ENCODE peak calls at places on chromosomes 3 and 15, in six cellular contexts. C, G, O, B, K and I are unnamed samples.
A peak's percentile ranks its signal among the peaks of the same experiment; 100 is the strongest.

GRCh38 chr15:36591534-36592411 is 12.3 kb downstream of the CDIN1 start:
- DNase-seq in B (no peak), C (no peak), K (no peak), G (no peak), O (no peak), I (no peak)

GRCh38 chr3:178170698-178171535 is 365.3 kb upstream of the KCNMB2 start:
- DNase-seq in K (peak; percentile 88), G (no peak), C (no peak), O (peak; percentile 39), B (no peak), I (no peak)

GRCh38 chr3:120645083-120645800 is 36.8 kb downstream of the HGD start:
- DNase-seq in K (peak; percentile 16), C (no peak), G (no peak), B (no peak), O (no peak), I (no peak)

GRCh38 chr3:42756681-42757213 is 16.3 kb downstream of the CCDC13 start:
- DNase-seq in C (no peak), O (no peak), B (no peak), K (no peak), G (no peak), I (no peak)

GRCh38 chr3:39156421-39156820 is 3.0 kb upstream of the CSRNP1 start:
- DNase-seq in B (no peak), O (no peak), K (no peak), G (no peak), C (no peak), I (no peak)

GRCh38 chr15:57692709-57693108 is 13.8 kb upstream of the POLR2M start:
- DNase-seq in C (no peak), K (no peak), B (no peak), O (no peak), G (no peak), I (no peak)

GRCh38 chr3:144015133-144015532 is 43.5 kb downstream of the DIPK2A start:
- DNase-seq in K (peak; percentile 85), G (no peak), C (no peak), B (no peak), O (no peak), I (no peak)

GRCh38 chr15:67832031-67832551 is 6.8 kb downstream of the SKOR1 start:
- DNase-seq in G (no peak), B (no peak), C (no peak), K (peak; percentile 35), O (peak; percentile 60), I (peak; percentile 70)

GRCh38 chr3:47418167-47419082 is 37.6 kb downstream of the PTPN23 start:
- DNase-seq in K (no peak), G (no peak), O (peak; percentile 48), C (no peak), B (no peak), I (no peak)

GRCh38 chr3:109532257-109533216 is 195.2 kb upstream of the DPPA4 start:
- DNase-seq in C (peak; percentile 72), G (no peak), B (peak; percentile 9), O (peak; percentile 27), K (peak; percentile 3), I (peak; percentile 74)

GRCh38 chr15:76929011-76929760 is 2.4 kb upstream of the RCN2 start:
- DNase-seq in O (no peak), C (no peak), G (no peak), K (no peak), B (no peak), I (no peak)

GRCh38 chr3:11544413-11545181 is 99.1 kb downstream of the VGLL4 start:
- DNase-seq in O (no peak), C (no peak), G (no peak), K (no peak), B (no peak), I (no peak)

GRCh38 chr3:172224560-172225214 is 185.3 kb downstream of the FNDC3B start:
- DNase-seq in K (no peak), G (no peak), C (no peak), B (no peak), O (no peak), I (no peak)

GRCh38 chr15:60389261-60390077 is 8.3 kb downstream of the ANXA2 start:
- DNase-seq in K (no peak), G (peak; percentile 42), B (no peak), C (no peak), O (no peak), I (no peak)

GRCh38 chr15:70604671-70605070 is 158.7 kb downstream of the UACA start:
- DNase-seq in C (no peak), B (no peak), K (no peak), G (no peak), O (no peak), I (no peak)

GRCh38 chr3:45760878-45761711 is 35.2 kb downstream of the SLC6A20 start:
- DNase-seq in O (peak; percentile 87), C (peak; percentile 51), G (peak; percentile 5), B (no peak), K (peak; percentile 71), I (peak; percentile 81)

GRCh38 chr15:68380456-68380855 is 51.5 kb downstream of the ITGA11 start:
- DNase-seq in B (no peak), O (no peak), G (no peak), C (no peak), K (no peak), I (no peak)

GRCh38 chr15:42012241-42012640 is 8.6 kb downstream of the PLA2G4E start:
- DNase-seq in K (no peak), G (no peak), O (no peak), B (no peak), C (no peak), I (no peak)

GRCh38 chr3:170529912-170530311 is 56.0 kb downstream of the SLC7A14 start:
- DNase-seq in B (no peak), O (no peak), C (no peak), K (no peak), G (no peak), I (no peak)

GRCh38 chr3:31185004-31185357 is 290.5 kb upstream of the GADL1 start:
- DNase-seq in G (no peak), C (no peak), K (no peak), O (no peak), B (no peak), I (no peak)

GRCh38 chr15:29704950-29705597 is 117.2 kb downstream of the TJP1 start:
- DNase-seq in K (no peak), O (no peak), G (no peak), B (no peak), C (no peak), I (no peak)

GRCh38 chr3:33687406-33688010 is 30.5 kb downstream of the CLASP2 start:
- DNase-seq in C (no peak), B (no peak), O (peak; percentile 20), G (no peak), K (no peak), I (no peak)

GRCh38 chr3:47614788-47615187 is 36.1 kb upstream of the CSPG5 start:
- DNase-seq in B (no peak), G (no peak), C (no peak), K (no peak), O (no peak), I (no peak)

GRCh38 chr3:4976109-4976508 is 3.1 kb upstream of the BHLHE40 start:
- DNase-seq in C (peak; percentile 87), O (peak; percentile 56), K (peak; percentile 94), B (peak; percentile 57), G (no peak), I (peak; percentile 94)

GRCh38 chr3:38782148-38782547 is 33.9 kb downstream of the SCN10A start:
- DNase-seq in O (peak; percentile 14), K (no peak), C (peak; percentile 37), G (no peak), B (no peak), I (no peak)

DNA sequence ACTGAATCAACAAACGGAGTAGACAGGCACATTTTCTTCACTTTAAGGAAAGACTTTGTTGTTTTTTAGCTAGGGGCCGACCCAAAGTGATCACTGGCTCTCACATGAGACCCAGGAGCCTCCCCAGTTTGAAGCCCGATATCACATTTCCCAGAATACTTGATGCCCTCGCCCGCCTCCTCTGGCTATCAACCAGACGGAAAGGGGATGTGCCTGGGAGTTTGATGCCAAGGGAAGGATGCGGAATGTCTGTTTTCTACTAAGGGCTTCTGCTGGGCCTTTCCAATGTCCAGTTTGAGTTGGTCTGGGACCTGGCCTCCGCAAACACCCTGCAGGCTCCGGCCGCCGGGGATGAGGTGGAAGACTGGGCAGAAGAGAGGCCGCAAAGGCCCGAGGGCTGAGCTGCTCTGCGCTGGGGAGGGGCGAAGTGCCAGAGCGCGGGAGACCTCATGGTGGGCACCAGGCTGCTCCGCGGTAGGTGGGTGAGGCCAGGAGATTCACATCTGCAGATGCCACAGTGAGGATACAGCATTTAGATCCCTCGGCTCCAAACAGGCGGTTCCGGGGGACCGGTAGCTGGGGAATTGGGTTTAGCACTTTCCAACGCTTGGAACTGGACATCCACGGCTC is 490 bp upstream of the ZNF774 start:
- DNase-seq in K (no peak), O (no peak), B (no peak), G (no peak), C (no peak), I (no peak)
- TF ChIP-seq JUND in K (no peak), O (no peak), B (no peak), G (no peak), C (no peak), I (no peak)

DNA sequence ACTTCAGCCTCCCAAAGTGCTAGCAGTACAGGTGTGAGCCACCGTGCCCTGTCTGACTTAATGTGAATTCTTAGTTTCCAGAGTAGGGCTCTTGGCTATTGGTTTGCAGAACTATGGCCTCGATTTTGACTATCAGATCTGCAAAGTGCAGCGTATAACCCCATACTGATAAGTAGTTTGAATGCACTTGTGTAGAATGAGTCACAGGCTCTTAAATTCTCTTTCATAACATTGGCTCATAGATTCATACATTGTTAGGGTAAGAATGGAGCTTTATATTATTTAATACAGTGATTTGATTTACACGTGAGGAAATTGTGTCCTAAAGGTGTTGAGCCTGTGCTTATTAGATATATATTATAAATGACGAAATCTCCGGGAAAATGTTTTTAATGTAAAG is 109.9 kb downstream of the ZPLD1 start:
- DNase-seq in G (no peak), B (no peak), K (no peak), C (no peak), O (no peak), I (no peak)
- TF ChIP-seq JUND in G (no peak), B (no peak), K (no peak), C (no peak), O (no peak), I (no peak)

DNA sequence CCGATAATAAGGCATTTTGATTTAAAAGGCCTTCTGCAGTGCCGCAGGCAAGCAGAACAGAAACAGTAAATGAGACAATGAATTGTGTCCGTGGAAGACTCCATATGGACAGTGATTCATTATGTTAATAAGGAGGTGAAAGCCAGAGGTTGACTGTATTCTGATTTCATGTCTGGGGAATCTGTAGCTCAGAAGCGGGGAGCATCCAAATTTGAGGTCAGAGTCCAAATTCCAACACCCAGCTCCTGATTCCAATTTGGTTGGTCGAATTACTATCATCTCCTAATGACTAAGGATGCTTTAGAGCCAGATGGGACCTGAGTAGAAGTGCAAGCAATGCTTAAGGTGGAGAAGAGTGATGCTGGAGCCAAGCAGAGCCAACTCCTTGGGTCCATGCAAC is 994 bp upstream of the TBC1D21 start:
- DNase-seq in B (no peak), K (no peak), O (no peak), G (no peak), C (no peak), I (no peak)
- TF ChIP-seq JUND in B (no peak), K (no peak), O (no peak), G (no peak), C (no peak), I (no peak)

DNA sequence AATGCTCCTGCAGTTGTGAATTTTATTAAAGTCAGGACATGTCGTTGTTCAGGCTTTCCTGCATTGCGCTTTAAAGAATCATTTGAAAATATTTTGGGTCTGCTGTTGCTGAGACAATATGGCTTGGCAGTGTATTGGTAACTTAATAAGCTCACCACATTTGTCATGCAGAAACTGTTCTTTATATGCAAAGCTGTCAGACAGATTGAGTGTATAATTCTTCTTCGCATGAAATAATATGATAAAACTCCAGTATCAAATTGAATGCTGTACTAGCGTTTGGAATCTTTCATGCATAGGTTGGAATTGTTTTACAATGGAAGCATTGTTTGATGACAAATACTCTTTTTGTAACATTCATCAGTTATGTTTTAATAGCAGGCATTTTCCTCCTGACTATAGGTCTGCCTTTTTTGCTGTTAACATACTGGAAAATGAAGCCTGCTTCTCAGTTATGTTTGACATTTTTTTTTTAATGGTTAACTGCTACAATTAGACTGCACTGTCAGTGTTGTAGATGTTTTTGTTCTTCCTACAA is 53.9 kb downstream of the RBMS3 start:
- DNase-seq in B (no peak), C (no peak), O (no peak), K (no peak), G (no peak), I (no peak)
- TF ChIP-seq JUND in B (no peak), C (no peak), O (no peak), K (no peak), G (no peak), I (no peak)